ENCODE peak calls at places on chromosomes 16 and 17, in six cellular contexts. Q is IMR-90, G is SK-N-SH, C is K562, B is HepG2, U is GM12878. E is an unnamed sample.

GRCh38 chr17:82231312-82231561 is 2.4 kb downstream of the SLC16A3 start:
- DNase-seq in Q (no peak), G (no peak), C (no peak), B (no peak), U (no peak), E (no peak)

GRCh38 chr17:45201457-45201856 is 20.2 kb upstream of the FMNL1 start:
- DNase-seq in Q (no peak), G (no peak), C (no peak), B (no peak), U (no peak), E (no peak)

GRCh38 chr16:58032710-58033293 is 7.2 kb downstream of the MMP15 start:
- DNase-seq in Q (no peak), G (peak), C (peak), B (no peak), U (no peak), E (no peak)

GRCh38 chr17:31580331-31581021 is 189.0 kb downstream of the RAB11FIP4 start:
- DNase-seq in Q (peak), G (no peak), C (no peak), B (no peak), U (no peak), E (no peak)

GRCh38 chr16:6428861-6429260 is 903.8 kb upstream of the RBFOX1 start:
- DNase-seq in Q (no peak), G (no peak), C (no peak), B (no peak), U (no peak), E (no peak)

GRCh38 chr17:44793885-44794698 is 35.3 kb downstream of the ADAM11 start:
- DNase-seq in Q (no peak), G (no peak), C (no peak), B (no peak), U (no peak), E (no peak)

GRCh38 chr17:38619937-38620550 is 14.3 kb upstream of the SRCIN1 start:
- DNase-seq in Q (no peak), G (no peak), C (no peak), B (no peak), U (no peak), E (no peak)

GRCh38 chr16:89268987-89269735 is 51.7 kb downstream of the ZNF778 start:
- DNase-seq in Q (peak), G (no peak), C (no peak), B (no peak), U (no peak), E (no peak)

GRCh38 chr16:17768257-17768656 is 297.5 kb upstream of the XYLT1 start:
- DNase-seq in Q (peak), G (no peak), C (no peak), B (no peak), U (no peak), E (no peak)

GRCh38 chr17:4142107-4142900 is 526 bp downstream of the ZZEF1 start:
- DNase-seq in Q (peak), G (no peak), C (no peak), B (peak), U (no peak), E (no peak)

GRCh38 chr16:24041834-24042631 is 206.2 kb downstream of the PRKCB start:
- DNase-seq in Q (peak), G (peak), C (peak), B (peak), U (peak), E (peak)

GRCh38 chr16:81185416-81185815 is 53.1 kb upstream of the BCO1 start:
- DNase-seq in Q (no peak), G (no peak), C (no peak), B (no peak), U (no peak), E (no peak)

GRCh38 chr16:30183236-30183960 is at the start of gene CORO1A:
- DNase-seq in Q (peak), G (peak), C (peak), B (peak), U (peak), E (peak)

GRCh38 chr17:33302394-33302793 is 9.3 kb upstream of the ASIC2 start:
- DNase-seq in Q (no peak), G (no peak), C (no peak), B (no peak), U (no peak), E (no peak)

GRCh38 chr16:67847064-67847861 is at the start of gene CENPT:
- DNase-seq in Q (peak), G (peak), C (peak), B (peak), U (no peak), E (no peak)

GRCh38 chr17:60139438-60140285 is 10.1 kb upstream of the CA4 start:
- DNase-seq in Q (peak), G (no peak), C (peak), B (peak), U (no peak), E (peak)

GRCh38 chr16:69494993-69495392 is 70.6 kb downstream of the CYB5B start:
- DNase-seq in Q (no peak), G (no peak), C (peak), B (peak), U (no peak), E (peak)

GRCh38 chr17:28948873-28949184 is 2.5 kb downstream of the PHF12 start:
- DNase-seq in Q (peak), G (no peak), C (no peak), B (no peak), U (no peak), E (no peak)

GRCh38 chr16:31528726-31529397 is 1.2 kb downstream of the AHSP start:
- DNase-seq in Q (peak), G (no peak), C (no peak), B (no peak), U (no peak), E (no peak)

GRCh38 chr17:49987681-49988441 is 7.2 kb downstream of the DLX3 start:
- DNase-seq in Q (no peak), G (peak), C (no peak), B (no peak), U (no peak), E (peak)

GRCh38 chr16:77043076-77043475 is 147.9 kb upstream of the MON1B start:
- DNase-seq in Q (no peak), G (peak), C (no peak), B (no peak), U (no peak), E (peak)

GRCh38 chr16:373848-374615 is 3.7 kb upstream of the MRPL28 start:
- DNase-seq in Q (no peak), G (no peak), C (no peak), B (no peak), U (no peak), E (no peak)

GRCh38 chr17:38663125-38663751 is 11.5 kb downstream of the EPOP start:
- DNase-seq in Q (peak), G (peak), C (peak), B (peak), U (no peak), E (peak)

GRCh38 chr16:1997591-1998359 is 8.0 kb downstream of the SYNGR3 start:
- DNase-seq in Q (peak), G (no peak), C (no peak), B (no peak), U (no peak), E (no peak)

GRCh38 chr17:8732406-8733065 is 12.1 kb downstream of the CCDC42 start:
- DNase-seq in Q (no peak), G (no peak), C (no peak), B (no peak), U (no peak), E (no peak)

GRCh38 chr17:73267648-73268537 is 6.2 kb upstream of the CPSF4L start:
- DNase-seq in Q (no peak), G (no peak), C (no peak), B (peak), U (no peak), E (no peak)

GRCh38 chr17:82016061-82016874 is 6.4 kb downstream of the CENPX start:
- DNase-seq in Q (no peak), G (no peak), C (no peak), B (no peak), U (no peak), E (no peak)

GRCh38 chr16:48561960-48562393 is 48.0 kb downstream of the N4BP1 start:
- DNase-seq in Q (peak), G (no peak), C (no peak), B (peak), U (no peak), E (no peak)

GRCh38 chr17:61221181-61221580 is 178.5 kb upstream of the TBX2 start:
- DNase-seq in Q (no peak), G (no peak), C (no peak), B (no peak), U (no peak), E (no peak)

GRCh38 chr17:253091-253846 is 71.8 kb upstream of the DOC2B start:
- DNase-seq in Q (no peak), G (no peak), C (no peak), B (no peak), U (no peak), E (no peak)

GRCh38 chr17:10652984-10653680 is 4.0 kb downstream of the MYH3 start:
- DNase-seq in Q (no peak), G (no peak), C (no peak), B (no peak), U (no peak), E (no peak)

GRCh38 chr16:47503936-47504335 is 42.8 kb downstream of the PHKB start:
- DNase-seq in Q (peak), G (no peak), C (no peak), B (no peak), U (no peak), E (no peak)

GRCh38 chr16:84929421-84930297 is 81.7 kb downstream of the ZDHHC7 start:
- DNase-seq in Q (no peak), G (no peak), C (peak), B (no peak), U (no peak), E (no peak)

GRCh38 chr17:33328129-33328528 is 35.0 kb upstream of the ASIC2 start:
- DNase-seq in Q (peak), G (no peak), C (no peak), B (no peak), U (no peak), E (no peak)

GRCh38 chr16:73020409-73020884 is 27.5 kb downstream of the ZFHX3 start:
- DNase-seq in Q (peak), G (no peak), C (no peak), B (peak), U (no peak), E (peak)

GRCh38 chr16:48330133-48330846 is 54.9 kb downstream of the SIAH1 start:
- DNase-seq in Q (peak), G (no peak), C (no peak), B (no peak), U (no peak), E (no peak)

GRCh38 chr16:47699090-47699489 is 238.0 kb downstream of the PHKB start:
- DNase-seq in Q (no peak), G (no peak), C (no peak), B (no peak), U (no peak), E (no peak)

GRCh38 chr16:31807086-31807485 is 66.5 kb upstream of the ZNF267 start:
- DNase-seq in Q (no peak), G (no peak), C (no peak), B (no peak), U (no peak), E (no peak)

GRCh38 chr16:20385844-20386832 is 18.4 kb downstream of the PDILT start:
- DNase-seq in Q (peak), G (peak), C (peak), B (peak), U (no peak), E (peak)

GRCh38 chr16:3134338-3135119 is at the start of gene ZNF213:
- DNase-seq in Q (peak), G (peak), C (peak), B (peak), U (peak), E (peak)
- TF ChIP-seq SMC3 in Q (no peak), G (no peak), C (no peak), B (no peak), U (no peak), E (no peak)

DNA sequence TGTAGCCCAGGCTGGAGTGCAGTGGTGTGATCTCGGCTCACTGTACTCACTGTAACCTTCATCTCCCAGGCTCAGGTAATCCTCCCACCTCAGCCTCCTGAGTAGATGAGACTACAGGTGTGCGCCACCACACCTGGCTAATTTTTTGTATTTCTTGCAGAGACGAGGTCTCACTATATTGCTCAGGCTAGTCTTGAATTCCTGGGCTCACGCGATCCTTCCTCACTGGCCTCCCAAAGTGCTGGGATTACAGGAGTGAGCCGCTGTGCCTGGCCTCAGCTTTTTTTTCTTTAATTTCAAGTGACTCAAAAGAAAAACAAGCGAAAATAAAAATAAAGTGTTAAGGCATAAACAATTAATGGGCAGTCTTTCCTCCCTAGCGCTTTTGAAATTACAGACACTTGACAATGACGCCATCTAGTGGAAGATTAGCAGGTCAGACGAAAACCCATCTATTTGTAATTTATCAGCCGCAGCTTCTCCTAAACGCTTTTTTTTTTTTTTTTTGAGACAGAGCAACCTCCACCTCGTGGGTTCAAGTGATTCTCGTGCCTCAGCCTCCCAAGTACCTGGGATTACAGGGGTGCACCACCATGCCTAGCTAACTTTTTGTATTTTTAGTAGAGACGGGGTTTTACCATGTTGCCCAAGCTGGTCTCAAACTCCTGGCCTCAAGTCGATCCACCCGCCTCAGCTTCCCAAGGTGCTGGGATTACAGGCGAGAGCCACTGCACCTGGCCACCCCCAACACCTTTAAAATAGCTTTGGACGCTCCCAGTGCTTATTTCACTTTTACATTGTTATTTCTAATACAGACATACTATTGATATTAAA is 28.1 kb upstream of the PECAM1 start:
- DNase-seq in Q (peak), G (peak), C (peak), B (peak), U (no peak), E (peak)
- TF ChIP-seq SMC3 in Q (peak), G (peak), C (peak), B (peak), U (peak), E (peak)

GRCh38 chr17:17919169-17920107 is 52.8 kb downstream of the TOM1L2 start:
- DNase-seq in Q (peak), G (peak), C (peak), B (peak), U (peak), E (peak)

GRCh38 chr17:17924857-17925250 is 47.3 kb downstream of the TOM1L2 start:
- DNase-seq in Q (no peak), G (no peak), C (no peak), B (no peak), U (no peak), E (no peak)

GRCh38 chr17:17922198-17922901 is 49.9 kb downstream of the TOM1L2 start:
- DNase-seq in Q (no peak), G (no peak), C (peak), B (no peak), U (no peak), E (no peak)

GRCh38 chr17:17924131-17924856 is 47.9 kb downstream of the TOM1L2 start:
- DNase-seq in Q (no peak), G (no peak), C (no peak), B (no peak), U (no peak), E (no peak)

DNA sequence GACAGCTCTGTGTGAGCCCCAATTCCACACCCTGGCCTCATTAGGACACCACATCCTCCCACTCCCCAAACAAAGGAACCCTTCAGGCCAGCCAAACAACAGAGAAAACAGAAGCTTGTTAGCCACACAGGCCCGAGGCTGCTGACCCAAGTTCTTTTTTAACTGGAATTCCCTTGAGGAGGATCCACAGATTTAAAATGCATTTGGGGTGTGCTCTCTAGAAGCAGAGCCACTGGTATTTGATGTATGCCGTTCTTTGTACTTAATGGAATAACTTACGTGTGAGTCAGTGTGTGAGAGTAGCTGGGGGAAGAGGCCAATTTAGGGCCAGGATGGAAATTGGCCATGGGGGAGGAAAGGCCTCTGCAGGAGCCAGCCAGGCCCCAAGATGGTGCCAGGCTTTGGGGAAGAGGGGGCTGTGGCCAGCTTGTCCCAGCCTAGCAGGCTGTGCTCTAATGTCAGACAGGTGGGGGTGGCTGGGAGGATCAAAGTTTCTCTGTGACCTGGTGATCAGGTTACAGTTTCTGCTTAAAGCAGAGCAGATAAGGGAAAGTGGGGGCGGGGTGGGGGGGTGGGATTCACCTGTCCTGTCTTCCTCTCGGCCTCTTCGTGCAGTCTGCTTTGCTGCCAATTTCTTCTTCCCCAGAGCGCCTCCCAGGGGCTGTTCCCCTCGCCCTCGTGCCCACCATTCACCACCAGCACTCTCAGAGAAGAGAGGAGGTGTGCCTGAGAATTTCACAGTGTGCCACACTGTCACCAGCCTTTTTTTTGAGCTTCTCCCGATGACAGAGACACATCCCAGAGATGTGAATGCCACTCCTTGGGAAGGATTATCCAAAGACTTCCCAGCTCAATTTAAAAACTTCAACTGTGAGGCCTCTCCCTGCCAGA is 50.8 kb downstream of the TOM1L2 start:
- DNase-seq in Q (peak), G (no peak), C (peak), B (peak), U (no peak), E (peak)
- TF ChIP-seq SMC3 in Q (no peak), G (no peak), C (no peak), B (no peak), U (no peak), E (no peak)

DNA sequence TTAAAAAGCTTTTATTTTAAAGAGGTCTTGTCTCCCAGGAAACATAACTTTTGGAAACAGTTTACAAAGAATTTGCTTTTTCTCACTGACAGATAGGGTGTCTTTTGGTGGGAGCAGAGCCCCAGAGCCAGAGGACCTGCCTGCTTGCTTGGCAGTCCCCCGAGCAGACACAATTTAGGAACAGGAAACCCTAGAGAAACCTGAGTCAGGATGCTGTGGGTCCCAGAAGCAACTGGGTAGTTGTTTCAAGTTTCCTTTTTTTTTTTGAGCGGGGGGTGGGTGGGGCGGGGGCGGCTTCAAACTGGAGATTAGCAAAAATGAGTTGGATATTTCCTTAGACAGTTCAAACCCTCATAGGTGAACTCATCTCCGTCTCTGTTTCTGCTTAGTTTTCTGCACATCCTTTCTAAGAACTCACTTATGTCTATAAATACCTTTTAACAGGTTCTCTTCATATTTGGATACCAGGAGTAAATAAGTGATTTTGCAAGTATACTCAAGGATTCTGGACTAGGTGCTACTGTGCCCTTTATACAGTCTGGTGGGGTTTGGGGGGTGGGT is 135.1 kb downstream of the PRKCA start:
- DNase-seq in Q (no peak), G (no peak), C (no peak), B (no peak), U (no peak), E (no peak)
- TF ChIP-seq SMC3 in Q (no peak), G (no peak), C (no peak), B (no peak), U (no peak), E (no peak)